ENCODE peak calls at places on chromosome 14, in seven cellular contexts. X is ovary, W is Caco-2, C is AML-193, K is hepatocyte, Z is KBM-7, P is non-pigmented ciliary epithelial cell. O is an unnamed sample.

GRCh38 chr14:81449576-81449975 is 49.5 kb upstream of the STON2 start:
- DNase-seq in X (no peak), K (no peak), Z (no peak), P (no peak), W (no peak), C (no peak), O (no peak)

GRCh38 chr14:101237241-101237616 is 324.1 kb upstream of the DIO3 start:
- DNase-seq in Z (no peak), C (no peak), W (no peak), P (no peak), K (no peak), X (no peak), O (no peak)

GRCh38 chr14:89973234-89973823 is 17.6 kb downstream of the TDP1 start:
- DNase-seq in K (peak), X (peak), W (peak), Z (peak), C (peak), P (peak), O (peak)

GRCh38 chr14:72583316-72584272 is 310.3 kb downstream of the DPF3 start:
- DNase-seq in Z (no peak), C (no peak), K (no peak), P (no peak), X (no peak), W (no peak), O (no peak)

GRCh38 chr14:38481939-38482678 is 226.2 kb upstream of the CLEC14A start:
- DNase-seq in K (peak), W (no peak), X (no peak), Z (no peak), P (no peak), C (no peak), O (no peak)

GRCh38 chr14:62778847-62779246 is 266.4 kb downstream of the KCNH5 start:
- DNase-seq in Z (no peak), P (no peak), X (no peak), W (no peak), C (no peak), K (no peak), O (no peak)

GRCh38 chr14:28867571-28867970 is 101.0 kb downstream of the FOXG1 start:
- DNase-seq in Z (no peak), C (no peak), K (no peak), P (peak), W (no peak), X (no peak), O (no peak)

GRCh38 chr14:59244581-59244980 is 56.1 kb downstream of the DAAM1 start:
- DNase-seq in W (peak), Z (no peak), P (no peak), K (peak), X (no peak), C (no peak), O (no peak)

GRCh38 chr14:32342151-32342853 is 13.2 kb downstream of the AKAP6 start:
- DNase-seq in K (no peak), W (no peak), C (no peak), Z (no peak), P (no peak), X (no peak), O (no peak)

GRCh38 chr14:95256011-95256775 is 63.5 kb downstream of the CLMN start:
- DNase-seq in C (no peak), P (no peak), W (no peak), Z (no peak), X (no peak), K (no peak), O (no peak)

GRCh38 chr14:91103116-91103515 is 10.8 kb upstream of the DGLUCY start:
- DNase-seq in X (no peak), P (no peak), Z (no peak), C (no peak), K (no peak), W (no peak), O (no peak)

GRCh38 chr14:26138764-26139445 is 458.9 kb downstream of the NOVA1 start:
- DNase-seq in C (no peak), K (peak), P (no peak), X (no peak), Z (no peak), W (no peak), O (no peak)

GRCh38 chr14:54574528-54574927 is 7.6 kb downstream of the SAMD4A start:
- DNase-seq in Z (no peak), W (no peak), P (no peak), K (no peak), X (no peak), C (no peak), O (no peak)

GRCh38 chr14:24310666-24311604 is at the start of gene LTB4R:
- DNase-seq in P (peak), X (peak), C (peak), W (no peak), K (no peak), Z (no peak), O (peak)

GRCh38 chr14:101224356-101225115 is 321.0 kb upstream of the RTL1 start:
- DNase-seq in Z (no peak), C (no peak), K (peak), W (no peak), X (no peak), P (no peak), O (no peak)

O was measured in naive thymus-derived CD4-positive, alpha-beta T cell.